ENCODE peak calls at places on chromosomes 5 and 9, in nine cellular contexts. S, A, F, D, C, M, R, V and N are unnamed samples.
A peak's percentile ranks its signal among the peaks of the same experiment; 100 is the strongest.

GRCh38 chr5:10801931-10802674 is 41.1 kb upstream of the DAP start:
- DNase-seq in C (no peak), V (no peak), D (no peak), R (no peak), A (no peak), M (no peak), S (no peak), F (no peak), N (no peak)

GRCh38 chr5:42467572-42467971 is 44.3 kb downstream of the GHR start:
- DNase-seq in A (no peak), R (no peak), V (no peak), D (no peak), S (no peak), M (no peak), F (no peak), C (no peak), N (no peak)

GRCh38 chr9:16385590-16386578 is 484.6 kb downstream of the BNC2 start:
- DNase-seq in D (no peak), V (no peak), R (no peak), M (no peak), F (no peak), S (no peak), C (peak; percentile 83), A (no peak), N (no peak)

GRCh38 chr5:169628891-169629290 is 8.2 kb upstream of the DOCK2 start:
- DNase-seq in V (no peak), C (peak; percentile 85), S (no peak), A (no peak), F (no peak), M (no peak), D (no peak), R (no peak), N (no peak)

GRCh38 chr5:40503438-40503837 is 176.3 kb upstream of the PTGER4 start:
- DNase-seq in C (no peak), D (no peak), M (no peak), V (no peak), A (no peak), F (no peak), R (no peak), S (no peak), N (no peak)

GRCh38 chr5:54882841-54883240 is 102.6 kb downstream of the ESM1 start:
- DNase-seq in R (no peak), A (no peak), V (no peak), M (no peak), C (no peak), F (no peak), S (no peak), D (no peak), N (no peak)

GRCh38 chr5:29122306-29122705 is 2071.2 kb upstream of the CDH6 start:
- DNase-seq in M (no peak), A (no peak), F (no peak), D (no peak), V (no peak), C (no peak), R (no peak), S (no peak), N (no peak)

GRCh38 chr5:143024227-143024920 is 254.2 kb downstream of the ARHGAP26 start:
- DNase-seq in D (no peak), C (no peak), M (no peak), F (no peak), V (no peak), R (no peak), A (no peak), S (no peak), N (no peak)

GRCh38 chr5:52772668-52773067 is 15.0 kb upstream of the ITGA1 start:
- DNase-seq in A (no peak), M (no peak), C (no peak), F (no peak), R (no peak), D (no peak), S (no peak), V (no peak), N (no peak)

GRCh38 chr5:14185336-14186131 is 42.4 kb downstream of the TRIO start:
- DNase-seq in V (no peak), A (peak; percentile 67), F (no peak), D (no peak), S (no peak), R (no peak), M (no peak), C (peak; percentile 88), N (no peak)

GRCh38 chr9:80881946-80882345 is 807.4 kb downstream of the TLE1 start:
- DNase-seq in R (no peak), S (no peak), D (no peak), C (no peak), M (no peak), V (no peak), F (no peak), A (no peak), N (no peak)

GRCh38 chr5:157750320-157750719 is 6.8 kb downstream of the LSM11 start:
- DNase-seq in V (no peak), F (no peak), S (no peak), D (no peak), A (no peak), C (peak; percentile 69), R (no peak), M (no peak), N (no peak)

GRCh38 chr5:55763736-55764420 is 26.0 kb downstream of the DDX4 start:
- DNase-seq in R (no peak), S (no peak), V (no peak), M (no peak), A (no peak), C (no peak), F (no peak), D (no peak), N (no peak)

GRCh38 chr5:178381206-178381605 is 148.6 kb upstream of the PHYKPL start:
- DNase-seq in D (no peak), A (no peak), C (no peak), M (no peak), F (no peak), V (peak; percentile 33), S (no peak), R (no peak), N (no peak)

GRCh38 chr5:71748360-71748759 is 29.3 kb downstream of the CARTPT start:
- DNase-seq in R (no peak), M (no peak), S (no peak), A (no peak), C (no peak), D (no peak), V (peak; percentile 59), F (no peak), N (no peak)